ENCODE peak calls at places on chromosome 21, in four cellular contexts. O is WERI-Rb-1, N is A549, W is fibroblast of lung. G is an unnamed sample.

GRCh38 chr21:37088196-37088595 is 15.1 kb downstream of the TTC3 start:
- DNase-seq in N (no peak), O (no peak), W (peak), G (no peak)

GRCh38 chr21:33308586-33309490 is 15.9 kb upstream of the IFNAR1 start:
- DNase-seq in W (peak), O (no peak), N (no peak), G (no peak)

GRCh38 chr21:37863842-37864241 is 52.4 kb downstream of the KCNJ6 start:
- DNase-seq in W (peak), N (no peak), O (no peak), G (no peak)

GRCh38 chr21:32257952-32258785 is 20.7 kb downstream of the MIS18A start:
- DNase-seq in N (peak), W (peak), O (peak), G (no peak)

GRCh38 chr21:37532868-37533780 is 166.6 kb downstream of the DYRK1A start:
- DNase-seq in W (peak), O (no peak), N (peak), G (no peak)

GRCh38 chr21:37878946-37879660 is 37.2 kb downstream of the KCNJ6 start:
- DNase-seq in N (peak), O (no peak), W (peak), G (no peak)

GRCh38 chr21:15243356-15243755 is 178.6 kb upstream of the NRIP1 start:
- DNase-seq in O (no peak), W (no peak), N (no peak), G (no peak)

GRCh38 chr21:30448514-30448913 is 8.4 kb downstream of the KRTAP15-1 start:
- DNase-seq in N (no peak), O (no peak), W (no peak), G (no peak)

GRCh38 chr21:44017601-44018000 is 5.5 kb downstream of the TRAPPC10 start:
- DNase-seq in W (no peak), N (no peak), O (no peak), G (no peak)

GRCh38 chr21:17644186-17644585 is 31.5 kb upstream of the BTG3 start:
- DNase-seq in O (no peak), N (no peak), W (no peak), G (no peak)

GRCh38 chr21:33541105-33541711 is 709 bp downstream of the GART start:
- DNase-seq in W (peak), N (peak), O (no peak), G (no peak)

GRCh38 chr21:18522181-18522771 is 118.7 kb upstream of the TMPRSS15 start:
- DNase-seq in N (no peak), O (no peak), W (peak), G (no peak)

GRCh38 chr21:45981154-45981606 is 390 bp upstream of the COL6A1 start:
- DNase-seq in O (peak), N (peak), W (peak), G (no peak)
- H3K4me3 ChIP-seq in O (peak), N (peak), W (peak), G (peak)

GRCh38 chr21:26171310-26172100 is 935 bp upstream of the APP start:
- DNase-seq in N (no peak), O (no peak), W (no peak), G (no peak)
- H3K4me3 ChIP-seq in N (peak), O (peak), W (peak), G (peak)

GRCh38 chr21:46667191-46667734 is 31.8 kb downstream of the PRMT2 start:
- DNase-seq in O (peak), N (peak), W (no peak), G (no peak)
- H3K4me3 ChIP-seq in O (peak), N (peak), W (peak), G (peak)

DNA sequence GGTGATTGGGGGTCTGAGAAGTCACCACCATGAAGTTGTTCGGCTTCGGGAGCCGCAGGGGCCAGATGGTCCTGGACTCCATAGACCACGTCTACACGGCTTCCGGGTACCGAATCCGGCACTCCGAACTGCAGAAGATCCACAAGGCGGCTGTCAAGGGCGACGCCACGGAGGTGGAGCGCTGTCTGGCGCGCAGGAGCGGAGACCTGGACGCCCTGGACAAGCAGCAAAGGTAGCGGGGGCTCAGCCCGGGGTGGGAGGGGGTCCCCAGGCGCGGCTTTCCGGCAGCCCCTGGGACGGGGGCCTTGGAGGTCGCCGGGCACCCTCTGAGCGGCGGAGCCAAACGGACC is 146.5 kb downstream of the LIPI start:
- DNase-seq in N (no peak), O (no peak), W (no peak), G (no peak)
- H3K4me3 ChIP-seq in N (no peak), O (no peak), W (no peak), G (no peak)

GRCh38 chr21:35852820-35853219 is 207.5 kb downstream of the SETD4 start:
- DNase-seq in W (no peak), O (no peak), N (no peak), G (no peak)

GRCh38 chr21:35853321-35853922 is 206.9 kb downstream of the SETD4 start:
- DNase-seq in W (peak), O (no peak), N (no peak), G (no peak)

GRCh38 chr21:35849131-35849530 is 211.2 kb downstream of the SETD4 start:
- DNase-seq in W (no peak), O (no peak), N (no peak), G (no peak)

GRCh38 chr21:35850029-35850428 is 210.3 kb downstream of the SETD4 start:
- DNase-seq in W (peak), N (no peak), O (no peak), G (no peak)

DNA sequence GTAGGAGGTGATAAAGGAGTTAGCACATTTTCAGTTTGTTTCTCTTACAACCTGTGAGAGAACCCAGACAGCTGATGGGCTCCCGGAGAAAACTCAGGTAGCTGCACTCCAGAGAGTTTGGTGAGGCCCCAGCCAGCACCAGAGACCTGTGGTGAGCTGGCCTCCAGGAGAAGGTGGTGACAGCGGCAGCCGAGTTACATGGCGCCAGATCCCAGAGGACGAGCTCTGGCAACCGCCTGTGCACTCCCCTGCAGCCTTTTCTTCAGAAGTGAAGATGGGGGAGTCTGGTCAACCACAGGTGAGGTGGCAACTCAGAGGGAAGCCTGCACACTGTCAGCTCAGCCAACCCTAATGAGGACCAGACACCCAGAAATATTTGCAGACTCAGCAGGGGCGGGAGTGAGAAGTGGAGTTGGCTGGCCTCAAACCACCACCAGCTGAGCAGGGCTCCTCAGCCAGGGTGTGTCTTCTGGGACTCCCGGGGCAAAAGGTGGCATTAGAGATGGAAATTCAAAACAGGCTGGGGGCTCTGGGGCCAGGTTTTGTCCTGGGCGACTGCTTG is 209.7 kb downstream of the SETD4 start:
- DNase-seq in O (no peak), N (no peak), W (no peak), G (no peak)
- H3K4me3 ChIP-seq in O (no peak), N (no peak), W (no peak), G (no peak)

DNA sequence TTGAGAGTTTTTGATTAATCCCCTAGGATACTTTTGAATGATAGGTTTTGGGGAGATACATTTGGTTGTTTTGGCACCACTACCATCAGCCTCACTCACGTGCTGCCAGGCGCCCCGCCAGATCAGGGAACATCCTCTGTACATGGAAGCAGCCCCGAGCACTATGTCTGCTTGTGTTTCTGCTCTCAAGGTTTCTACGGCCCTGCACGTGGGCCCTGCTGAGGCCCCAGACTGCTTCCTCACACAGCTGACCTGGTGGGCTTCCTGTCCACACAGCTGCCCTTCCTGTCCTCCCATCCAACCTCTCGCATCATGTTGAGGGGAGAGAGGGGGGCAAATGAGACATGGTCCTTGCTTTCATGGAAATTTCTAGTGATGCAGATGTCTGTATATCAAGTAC is 20.0 kb downstream of the ADARB1 start:
- DNase-seq in O (no peak), W (no peak), N (no peak), G (no peak)
- H3K4me3 ChIP-seq in O (no peak), W (no peak), N (no peak), G (no peak)

GRCh38 chr21:36069713-36070573 is at the start of gene CBR1:
- DNase-seq in N (peak), W (peak), O (peak), G (peak)

GRCh38 chr21:36073181-36073580 is 3.4 kb downstream of the CBR1 start:
- DNase-seq in N (no peak), O (no peak), W (no peak), G (no peak)

GRCh38 chr21:36068748-36069398 is 951 bp upstream of the CBR1 start:
- DNase-seq in N (no peak), W (no peak), O (no peak), G (no peak)

GRCh38 chr21:36072453-36073167 is 2.8 kb downstream of the CBR1 start:
- DNase-seq in W (no peak), N (no peak), O (no peak), G (no peak)

GRCh38 chr21:36070999-36071398 is 1.2 kb downstream of the CBR1 start:
- DNase-seq in O (no peak), W (no peak), N (no peak), G (no peak)
- H3K4me3 ChIP-seq in O (no peak), W (peak), N (peak), G (peak)

GRCh38 chr21:42652527-42653491 is 612 bp upstream of the PDE9A start:
- DNase-seq in N (peak), W (peak), O (peak), G (no peak)
- H3K4me3 ChIP-seq in N (peak), W (no peak), O (peak), G (peak)

GRCh38 chr21:42524341-42525227 is 10.9 kb downstream of the SLC37A1 start:
- DNase-seq in N (no peak), W (peak), O (no peak), G (no peak)

GRCh38 chr21:42523211-42523610 is 9.6 kb downstream of the SLC37A1 start:
- DNase-seq in W (no peak), O (no peak), N (no peak), G (no peak)

GRCh38 chr21:42525228-42525604 is 11.6 kb downstream of the SLC37A1 start:
- DNase-seq in N (no peak), W (peak), O (no peak), G (no peak)

GRCh38 chr21:42522771-42523170 is 9.1 kb downstream of the SLC37A1 start:
- DNase-seq in O (no peak), N (no peak), W (no peak), G (no peak)

DNA sequence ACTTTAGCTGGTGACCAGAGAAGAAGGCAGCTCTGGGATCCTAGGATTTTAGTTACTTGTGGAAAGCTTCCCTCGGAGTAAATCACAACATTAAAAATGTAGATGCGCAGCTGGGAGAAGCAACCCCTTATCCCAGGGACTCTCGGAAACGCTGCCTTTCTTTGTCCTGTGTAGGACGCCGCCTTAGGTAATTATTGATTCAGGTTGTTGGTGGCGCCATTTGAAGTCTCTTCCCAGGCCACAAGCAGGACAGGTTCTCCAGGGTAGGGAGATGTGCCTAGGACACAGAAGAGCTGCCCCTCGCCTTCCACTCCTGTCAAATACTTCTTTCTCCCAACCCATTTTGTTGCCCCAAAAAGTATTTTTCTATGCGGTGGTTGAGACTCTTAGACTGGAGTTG is 10.3 kb downstream of the SLC37A1 start:
- DNase-seq in W (no peak), O (no peak), N (no peak), G (no peak)
- H3K4me3 ChIP-seq in W (no peak), O (no peak), N (no peak), G (no peak)